ENCODE peak calls at places on chromosomes 16 and 17, in six cellular contexts. I is endodermal cell, N is brain microvascular endothelial cell, L is tibial artery, P is A549, K is colonic mucosa. Q is an unnamed sample.

GRCh38 chr17:65166785-65167184 is 29.6 kb downstream of the RGS9 start:
- DNase-seq in I (no peak), N (no peak), L (no peak), P (no peak), K (no peak), Q (no peak)

GRCh38 chr17:81165246-81166032 is at the start of gene PVALEF:
- DNase-seq in I (peak), N (no peak), L (no peak), P (peak), K (no peak), Q (no peak)

GRCh38 chr16:80899804-80900592 is 95.6 kb upstream of the CDYL2 start:
- DNase-seq in I (peak), N (peak), L (peak), P (peak), K (peak), Q (peak)

GRCh38 chr16:30356401-30357084 is 1.4 kb upstream of the CD2BP2 start:
- DNase-seq in I (no peak), N (no peak), L (peak), P (no peak), K (peak), Q (no peak)

GRCh38 chr16:82995286-82995926 is 368.6 kb downstream of the CDH13 start:
- DNase-seq in I (no peak), N (peak), L (no peak), P (no peak), K (peak), Q (no peak)

GRCh38 chr17:40459646-40460584 is 16.7 kb downstream of the IGFBP4 start:
- DNase-seq in I (no peak), N (no peak), L (no peak), P (peak), K (no peak), Q (no peak)

GRCh38 chr17:64171041-64171440 is 41.1 kb upstream of the ERN1 start:
- DNase-seq in I (no peak), N (no peak), L (no peak), P (peak), K (no peak), Q (peak)

GRCh38 chr17:15453246-15453645 is 14.2 kb downstream of the CDRT4 start:
- DNase-seq in I (no peak), N (no peak), L (no peak), P (no peak), K (no peak), Q (no peak)

GRCh38 chr17:81511800-81512559 is 619 bp downstream of the ACTG1 start:
- DNase-seq in I (peak), N (no peak), L (peak), P (peak), K (peak), Q (no peak)

GRCh38 chr16:4388275-4389021 is 16.8 kb downstream of the VASN start:
- DNase-seq in I (peak), N (no peak), L (peak), P (no peak), K (no peak), Q (no peak)

GRCh38 chr17:80527016-80527645 is 17.5 kb upstream of the RPTOR start:
- DNase-seq in I (no peak), N (no peak), L (no peak), P (no peak), K (no peak), Q (peak)

GRCh38 chr17:75008373-75008772 is 4.1 kb upstream of the MRPL58 start:
- DNase-seq in I (no peak), N (no peak), L (no peak), P (no peak), K (no peak), Q (no peak)

GRCh38 chr17:17024778-17025300 is 17.4 kb upstream of the MPRIP start:
- DNase-seq in I (no peak), N (no peak), L (no peak), P (no peak), K (no peak), Q (no peak)

GRCh38 chr17:42116705-42117396 is 4.3 kb downstream of the KAT2A start:
- DNase-seq in I (peak), N (peak), L (peak), P (peak), K (peak), Q (no peak)

GRCh38 chr16:21625026-21625425 is 25.6 kb downstream of the METTL9 start:
- DNase-seq in I (no peak), N (no peak), L (no peak), P (no peak), K (no peak), Q (no peak)

GRCh38 chr16:57946181-57946801 is 24.6 kb downstream of the CNGB1 start:
- DNase-seq in I (no peak), N (no peak), L (no peak), P (no peak), K (no peak), Q (no peak)

GRCh38 chr16:49639739-49640388 is 216.0 kb downstream of the ZNF423 start:
- DNase-seq in I (peak), N (peak), L (no peak), P (no peak), K (peak), Q (no peak)

GRCh38 chr17:305090-305976 is 47.3 kb downstream of the RPH3AL start:
- DNase-seq in I (peak), N (no peak), L (no peak), P (peak), K (peak), Q (no peak)

GRCh38 chr16:30091474-30092372 is at the start of gene TBX6:
- DNase-seq in I (peak), N (peak), L (peak), P (peak), K (peak), Q (peak)

GRCh38 chr17:76337413-76337777 is 16.3 kb downstream of the PRPSAP1 start:
- DNase-seq in I (no peak), N (no peak), L (peak), P (no peak), K (no peak), Q (no peak)

GRCh38 chr17:72422505-72423285 is 301.9 kb downstream of the SOX9 start:
- DNase-seq in I (peak), N (peak), L (peak), P (peak), K (peak), Q (no peak)

GRCh38 chr16:67542464-67542863 is 13.8 kb downstream of the RIPOR1 start:
- DNase-seq in I (peak), N (peak), L (no peak), P (peak), K (peak), Q (no peak)

GRCh38 chr17:48048321-48049140 is at the start of gene NFE2L1:
- DNase-seq in I (peak), N (peak), L (peak), P (peak), K (peak), Q (no peak)

GRCh38 chr17:80313160-80313829 is 52.6 kb downstream of the RNF213 start:
- DNase-seq in I (no peak), N (no peak), L (peak), P (no peak), K (no peak), Q (no peak)

GRCh38 chr17:56636276-56636675 is 42.8 kb downstream of the NOG start:
- DNase-seq in I (no peak), N (no peak), L (no peak), P (no peak), K (no peak), Q (no peak)

GRCh38 chr16:11636172-11636721 is 32.0 kb upstream of the SNN start:
- DNase-seq in I (peak), N (no peak), L (no peak), P (no peak), K (peak), Q (peak)

GRCh38 chr17:3574231-3574630 is 16.6 kb upstream of the TRPV3 start:
- DNase-seq in I (no peak), N (no peak), L (no peak), P (no peak), K (no peak), Q (no peak)

GRCh38 chr16:28097500-28097899 is 34.0 kb upstream of the GSG1L start:
- DNase-seq in I (no peak), N (no peak), L (peak), P (no peak), K (no peak), Q (no peak)

GRCh38 chr16:84821728-84822676 is 2.2 kb downstream of the CRISPLD2 start:
- DNase-seq in I (no peak), N (no peak), L (no peak), P (no peak), K (no peak), Q (no peak)
- H3K27ac ChIP-seq in I (no peak), N (no peak), L (peak), P (no peak), K (peak), Q (no peak)

GRCh38 chr16:72963508-72963907 is 84.4 kb downstream of the ZFHX3 start:
- DNase-seq in I (no peak), N (no peak), L (peak), P (no peak), K (no peak), Q (no peak)

GRCh38 chr16:72963921-72964320 is 84.0 kb downstream of the ZFHX3 start:
- DNase-seq in I (no peak), N (peak), L (no peak), P (no peak), K (no peak), Q (no peak)

GRCh38 chr16:72961863-72962262 is 86.1 kb downstream of the ZFHX3 start:
- DNase-seq in I (peak), N (no peak), L (peak), P (no peak), K (peak), Q (no peak)

GRCh38 chr16:72961115-72961832 is 86.7 kb downstream of the ZFHX3 start:
- DNase-seq in I (no peak), N (peak), L (peak), P (no peak), K (no peak), Q (no peak)

GRCh38 chr16:72962347-72962746 is 85.6 kb downstream of the ZFHX3 start:
- DNase-seq in I (no peak), N (no peak), L (peak), P (no peak), K (no peak), Q (no peak)
- H3K27ac ChIP-seq in I (no peak), N (no peak), L (peak), P (no peak), K (no peak), Q (no peak)

DNA sequence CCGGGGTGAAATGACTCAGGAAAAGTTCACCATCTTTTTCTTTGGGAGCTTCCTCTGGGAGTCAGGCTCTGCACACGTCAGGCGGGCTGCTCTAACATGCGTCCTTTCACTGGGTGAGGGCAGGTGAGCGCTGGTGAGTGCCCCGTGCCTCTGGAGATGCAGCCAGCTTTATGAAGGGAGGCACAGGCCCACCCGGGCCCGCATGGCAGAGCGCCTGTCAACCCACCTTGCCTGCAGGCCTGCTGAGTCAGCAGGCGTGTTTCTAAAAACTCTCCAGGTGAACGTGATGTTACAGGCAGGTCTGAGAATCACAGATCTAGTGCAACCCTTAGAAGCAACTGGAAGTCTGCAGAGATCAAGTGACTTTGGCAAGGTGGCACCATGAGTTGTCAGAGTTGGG is 18.4 kb downstream of the MAP1LC3B start:
- DNase-seq in I (peak), N (no peak), L (peak), P (no peak), K (no peak), Q (no peak)
- H3K27ac ChIP-seq in I (no peak), N (no peak), L (no peak), P (no peak), K (no peak), Q (no peak)

GRCh38 chr17:61234102-61234750 is 165.4 kb upstream of the TBX2 start:
- DNase-seq in I (peak), N (no peak), L (no peak), P (no peak), K (no peak), Q (no peak)

GRCh38 chr17:61227866-61228265 is 171.8 kb upstream of the TBX2 start:
- DNase-seq in I (no peak), N (no peak), L (no peak), P (no peak), K (no peak), Q (no peak)

GRCh38 chr17:61232871-61233270 is 166.8 kb upstream of the TBX2 start:
- DNase-seq in I (no peak), N (no peak), L (no peak), P (no peak), K (no peak), Q (no peak)

GRCh38 chr17:61230972-61231820 is 168.4 kb upstream of the TBX2 start:
- DNase-seq in I (no peak), N (no peak), L (no peak), P (no peak), K (no peak), Q (no peak)

DNA sequence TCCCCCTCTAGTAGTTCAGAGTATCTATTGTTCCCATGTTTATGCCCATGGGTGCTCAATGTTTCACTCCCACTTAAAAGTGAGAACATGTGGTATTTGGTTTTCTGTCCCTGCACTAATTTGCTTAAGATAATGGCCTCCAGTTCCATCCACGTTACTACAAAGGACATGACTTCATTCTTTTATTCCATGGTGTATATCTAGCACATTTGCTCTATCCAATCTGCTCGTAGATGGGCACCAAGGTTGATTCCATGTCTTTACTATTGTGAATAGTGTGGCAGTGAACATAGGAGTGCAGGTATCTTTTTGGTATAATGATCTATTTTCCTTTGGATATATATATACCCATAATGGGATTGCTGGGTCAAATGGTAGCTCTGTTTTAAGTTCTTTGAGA is 169.2 kb upstream of the TBX2 start:
- DNase-seq in I (no peak), N (no peak), L (no peak), P (no peak), K (no peak), Q (no peak)
- H3K27ac ChIP-seq in I (no peak), N (no peak), L (no peak), P (no peak), K (no peak), Q (no peak)

GRCh38 chr17:2094891-2095535 is 40.1 kb downstream of the HIC1 start:
- DNase-seq in I (peak), N (peak), L (peak), P (peak), K (no peak), Q (no peak)

GRCh38 chr17:2093349-2093748 is 38.4 kb downstream of the HIC1 start:
- DNase-seq in I (peak), N (no peak), L (no peak), P (no peak), K (no peak), Q (no peak)

GRCh38 chr17:2090804-2091534 is 36.1 kb downstream of the HIC1 start:
- DNase-seq in I (peak), N (peak), L (peak), P (peak), K (peak), Q (no peak)

GRCh38 chr17:2092253-2092652 is 37.4 kb downstream of the HIC1 start:
- DNase-seq in I (peak), N (no peak), L (no peak), P (no peak), K (no peak), Q (no peak)

DNA sequence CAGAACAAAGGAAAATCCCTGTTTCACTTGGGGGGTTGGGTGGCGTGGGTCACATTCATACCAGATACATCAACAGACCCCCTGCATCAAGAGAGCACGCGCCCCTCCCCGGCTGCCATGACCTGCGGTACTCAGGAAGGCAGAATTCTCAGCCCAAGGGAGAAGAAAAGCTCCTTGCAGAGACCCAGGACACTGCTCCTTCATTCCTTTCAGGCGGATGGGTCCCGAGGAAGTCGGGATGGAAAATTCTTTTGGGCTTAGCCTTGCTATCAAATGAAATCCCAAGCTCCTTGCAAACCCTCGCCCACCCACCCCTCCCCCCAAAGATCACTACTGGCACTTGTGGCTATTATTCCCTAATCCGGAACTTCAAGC is 40.6 kb downstream of the HIC1 start:
- DNase-seq in I (peak), N (no peak), L (no peak), P (no peak), K (no peak), Q (no peak)
- H3K27ac ChIP-seq in I (peak), N (peak), L (no peak), P (no peak), K (no peak), Q (no peak)

GRCh38 chr16:2535644-2536021 is 2.2 kb upstream of the PDPK1 start:
- DNase-seq in I (peak), N (peak), L (peak), P (peak), K (peak), Q (no peak)
- H3K27ac ChIP-seq in I (no peak), N (peak), L (peak), P (no peak), K (peak), Q (no peak)